ENCODE peak calls at places on chromosomes 6 and 20, in ten cellular contexts. One of them, this sample, is unnamed.

GRCh38 chr6:140980265-140980887 is 1152.3 kb upstream of the GJE1 start:
- DNase-seq in mucosa of descending colon: no peak
- DNase-seq in endodermal cell: no peak
- DNase-seq in cardiac muscle cell: no peak
- DNase-seq in endothelial cell of umbilical vein: no peak
- DNase-seq in gastrocnemius medialis: no peak
- DNase-seq in Caco-2: no peak
- DNase-seq in keratinocyte: no peak
- DNase-seq in IMR-90: peak; percentile 15
- DNase-seq in SK-N-SH: no peak
- DNase-seq in this sample: no peak

GRCh38 chr6:148739822-148740128 is 7.1 kb upstream of the UST start:
- DNase-seq in mucosa of descending colon: no peak
- DNase-seq in endodermal cell: no peak
- DNase-seq in cardiac muscle cell: no peak
- DNase-seq in endothelial cell of umbilical vein: no peak
- DNase-seq in gastrocnemius medialis: no peak
- DNase-seq in Caco-2: no peak
- DNase-seq in keratinocyte: no peak
- DNase-seq in IMR-90: no peak
- DNase-seq in SK-N-SH: no peak
- DNase-seq in this sample: no peak

GRCh38 chr6:117265425-117266266 is at the start of gene VGLL2:
- DNase-seq in mucosa of descending colon: peak; percentile 59
- DNase-seq in endodermal cell: peak; percentile 86
- DNase-seq in cardiac muscle cell: peak; percentile 85
- DNase-seq in endothelial cell of umbilical vein: peak; percentile 12
- DNase-seq in gastrocnemius medialis: peak; percentile 85
- DNase-seq in Caco-2: peak; percentile 49
- DNase-seq in keratinocyte: no peak
- DNase-seq in IMR-90: peak; percentile 18
- DNase-seq in SK-N-SH: peak; percentile 55
- DNase-seq in this sample: peak; percentile 39

GRCh38 chr6:40477246-40478126 is 109.7 kb downstream of the LRFN2 start:
- DNase-seq in mucosa of descending colon: no peak
- DNase-seq in endodermal cell: peak; percentile 88
- DNase-seq in cardiac muscle cell: peak; percentile 25
- DNase-seq in endothelial cell of umbilical vein: no peak
- DNase-seq in gastrocnemius medialis: no peak
- DNase-seq in Caco-2: no peak
- DNase-seq in keratinocyte: no peak
- DNase-seq in IMR-90: no peak
- DNase-seq in SK-N-SH: peak; percentile 56
- DNase-seq in this sample: peak; percentile 56

GRCh38 chr20:24149881-24150307 is 161.3 kb upstream of the GGTLC1 start:
- DNase-seq in mucosa of descending colon: peak; percentile 40
- DNase-seq in endodermal cell: peak; percentile 91
- DNase-seq in cardiac muscle cell: peak; percentile 51
- DNase-seq in endothelial cell of umbilical vein: no peak
- DNase-seq in gastrocnemius medialis: no peak
- DNase-seq in Caco-2: peak; percentile 45
- DNase-seq in keratinocyte: no peak
- DNase-seq in IMR-90: no peak
- DNase-seq in SK-N-SH: peak; percentile 55
- DNase-seq in this sample: peak; percentile 53

GRCh38 chr6:26043389-26044139 is 43.7 kb upstream of the HFE start:
- DNase-seq in mucosa of descending colon: peak; percentile 69
- DNase-seq in endodermal cell: no peak
- DNase-seq in cardiac muscle cell: no peak
- DNase-seq in endothelial cell of umbilical vein: peak; percentile 96
- DNase-seq in gastrocnemius medialis: peak; percentile 83
- DNase-seq in Caco-2: no peak
- DNase-seq in keratinocyte: no peak
- DNase-seq in IMR-90: peak; percentile 99
- DNase-seq in SK-N-SH: peak; percentile 78
- DNase-seq in this sample: peak; percentile 63

GRCh38 chr6:64012351-64013060 is 376.9 kb downstream of the PHF3 start:
- DNase-seq in mucosa of descending colon: no peak
- DNase-seq in endodermal cell: peak; percentile 79
- DNase-seq in cardiac muscle cell: peak; percentile 64
- DNase-seq in endothelial cell of umbilical vein: no peak
- DNase-seq in gastrocnemius medialis: no peak
- DNase-seq in Caco-2: peak; percentile 64
- DNase-seq in keratinocyte: peak; percentile 7
- DNase-seq in IMR-90: peak; percentile 78
- DNase-seq in SK-N-SH: peak; percentile 75
- DNase-seq in this sample: peak; percentile 63

GRCh38 chr20:31695849-31696804 is 26.5 kb downstream of the BCL2L1 start:
- DNase-seq in mucosa of descending colon: no peak
- DNase-seq in endodermal cell: no peak
- DNase-seq in cardiac muscle cell: no peak
- DNase-seq in endothelial cell of umbilical vein: peak; percentile 54
- DNase-seq in gastrocnemius medialis: peak; percentile 80
- DNase-seq in Caco-2: peak; percentile 92
- DNase-seq in keratinocyte: no peak
- DNase-seq in IMR-90: peak; percentile 57
- DNase-seq in SK-N-SH: no peak
- DNase-seq in this sample: no peak

GRCh38 chr6:122692807-122693580 is 82.8 kb downstream of the PKIB start:
- DNase-seq in mucosa of descending colon: no peak
- DNase-seq in endodermal cell: no peak
- DNase-seq in cardiac muscle cell: no peak
- DNase-seq in endothelial cell of umbilical vein: no peak
- DNase-seq in gastrocnemius medialis: no peak
- DNase-seq in Caco-2: no peak
- DNase-seq in keratinocyte: no peak
- DNase-seq in IMR-90: no peak
- DNase-seq in SK-N-SH: no peak
- DNase-seq in this sample: no peak

GRCh38 chr6:160510199-160510598 is 153.9 kb downstream of the LPA start:
- DNase-seq in mucosa of descending colon: no peak
- DNase-seq in endodermal cell: no peak
- DNase-seq in cardiac muscle cell: no peak
- DNase-seq in endothelial cell of umbilical vein: no peak
- DNase-seq in gastrocnemius medialis: no peak
- DNase-seq in Caco-2: no peak
- DNase-seq in keratinocyte: no peak
- DNase-seq in IMR-90: peak; percentile 60
- DNase-seq in SK-N-SH: no peak
- DNase-seq in this sample: no peak

GRCh38 chr20:50921055-50921454 is 10.2 kb downstream of the ADNP start:
- DNase-seq in mucosa of descending colon: no peak
- DNase-seq in endodermal cell: no peak
- DNase-seq in cardiac muscle cell: no peak
- DNase-seq in endothelial cell of umbilical vein: no peak
- DNase-seq in gastrocnemius medialis: no peak
- DNase-seq in Caco-2: no peak
- DNase-seq in keratinocyte: no peak
- DNase-seq in IMR-90: no peak
- DNase-seq in SK-N-SH: no peak
- DNase-seq in this sample: no peak

GRCh38 chr6:33251390-33252012 is 20.2 kb downstream of the VPS52 start:
- DNase-seq in mucosa of descending colon: no peak
- DNase-seq in endodermal cell: no peak
- DNase-seq in cardiac muscle cell: no peak
- DNase-seq in endothelial cell of umbilical vein: no peak
- DNase-seq in gastrocnemius medialis: no peak
- DNase-seq in Caco-2: no peak
- DNase-seq in keratinocyte: no peak
- DNase-seq in IMR-90: peak; percentile 10
- DNase-seq in SK-N-SH: no peak
- DNase-seq in this sample: no peak

GRCh38 chr20:57464642-57465211 is 60.2 kb downstream of the CTCFL start:
- DNase-seq in mucosa of descending colon: no peak
- DNase-seq in endodermal cell: no peak
- DNase-seq in cardiac muscle cell: no peak
- DNase-seq in endothelial cell of umbilical vein: no peak
- DNase-seq in gastrocnemius medialis: peak; percentile 44
- DNase-seq in Caco-2: peak; percentile 71
- DNase-seq in keratinocyte: no peak
- DNase-seq in IMR-90: no peak
- DNase-seq in SK-N-SH: no peak
- DNase-seq in this sample: peak; percentile 40

GRCh38 chr20:57465486-57465885 is 59.5 kb downstream of the CTCFL start:
- DNase-seq in mucosa of descending colon: no peak
- DNase-seq in endodermal cell: no peak
- DNase-seq in cardiac muscle cell: no peak
- DNase-seq in endothelial cell of umbilical vein: no peak
- DNase-seq in gastrocnemius medialis: peak; percentile 8
- DNase-seq in Caco-2: no peak
- DNase-seq in keratinocyte: no peak
- DNase-seq in IMR-90: no peak
- DNase-seq in SK-N-SH: no peak
- DNase-seq in this sample: no peak

GRCh38 chr20:57467742-57468141 is 57.2 kb downstream of the CTCFL start:
- DNase-seq in mucosa of descending colon: no peak
- DNase-seq in endodermal cell: no peak
- DNase-seq in cardiac muscle cell: no peak
- DNase-seq in endothelial cell of umbilical vein: no peak
- DNase-seq in gastrocnemius medialis: peak; percentile 58
- DNase-seq in Caco-2: no peak
- DNase-seq in keratinocyte: no peak
- DNase-seq in IMR-90: no peak
- DNase-seq in SK-N-SH: no peak
- DNase-seq in this sample: no peak

GRCh38 chr20:57468523-57469417 is 56.2 kb downstream of the CTCFL start:
- DNase-seq in mucosa of descending colon: no peak
- DNase-seq in endodermal cell: no peak
- DNase-seq in cardiac muscle cell: no peak
- DNase-seq in endothelial cell of umbilical vein: no peak
- DNase-seq in gastrocnemius medialis: peak; percentile 12
- DNase-seq in Caco-2: no peak
- DNase-seq in keratinocyte: no peak
- DNase-seq in IMR-90: no peak
- DNase-seq in SK-N-SH: no peak
- DNase-seq in this sample: no peak

DNA sequence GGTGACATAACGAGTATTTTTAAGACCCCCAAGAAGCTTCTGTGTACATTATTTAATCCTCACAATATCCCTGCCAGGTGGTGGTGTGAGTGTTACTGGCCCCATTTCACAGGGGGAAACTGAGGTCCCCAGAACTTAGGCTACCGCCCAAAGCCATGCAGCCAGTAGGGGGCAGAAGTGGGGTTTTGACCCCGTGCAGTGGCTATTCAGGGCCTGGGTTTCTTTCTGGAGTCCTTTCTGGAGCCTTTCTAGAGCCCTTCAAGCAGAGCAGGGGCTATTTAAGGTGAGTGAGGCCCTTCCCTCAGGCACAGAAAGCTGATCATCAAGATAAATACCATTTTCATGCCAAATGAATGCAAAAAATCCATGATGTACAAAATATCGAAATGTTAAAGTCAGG is 59.0 kb downstream of the CTCFL start:
- DNase-seq in mucosa of descending colon: no peak
- DNase-seq in endodermal cell: no peak
- DNase-seq in cardiac muscle cell: no peak
- DNase-seq in endothelial cell of umbilical vein: no peak
- DNase-seq in gastrocnemius medialis: peak; percentile 6
- DNase-seq in Caco-2: no peak
- DNase-seq in keratinocyte: no peak
- DNase-seq in IMR-90: no peak
- DNase-seq in SK-N-SH: no peak
- DNase-seq in this sample: no peak
- TF ChIP-seq CTCF in mucosa of descending colon: no peak
- TF ChIP-seq CTCF in endodermal cell: peak; percentile 61
- TF ChIP-seq CTCF in cardiac muscle cell: peak; percentile 16
- TF ChIP-seq CTCF in endothelial cell of umbilical vein: peak; percentile 7
- TF ChIP-seq CTCF in gastrocnemius medialis: no peak
- TF ChIP-seq CTCF in Caco-2: peak; percentile 10
- TF ChIP-seq CTCF in keratinocyte: peak; percentile 23
- TF ChIP-seq CTCF in IMR-90: no peak
- TF ChIP-seq CTCF in SK-N-SH: peak; percentile 28
- TF ChIP-seq CTCF in this sample: peak; percentile 37

GRCh38 chr6:47414517-47415167 is 62.9 kb upstream of the CD2AP start:
- DNase-seq in mucosa of descending colon: no peak
- DNase-seq in endodermal cell: no peak
- DNase-seq in cardiac muscle cell: no peak
- DNase-seq in endothelial cell of umbilical vein: peak; percentile 75
- DNase-seq in gastrocnemius medialis: no peak
- DNase-seq in Caco-2: peak; percentile 40
- DNase-seq in keratinocyte: no peak
- DNase-seq in IMR-90: peak; percentile 48
- DNase-seq in SK-N-SH: no peak
- DNase-seq in this sample: no peak
- H3K4me3 ChIP-seq in mucosa of descending colon: no peak overlapping the region
- H3K4me3 ChIP-seq in endodermal cell: no peak overlapping the region
- H3K4me3 ChIP-seq in cardiac muscle cell: no peak overlapping the region
- H3K4me3 ChIP-seq in endothelial cell of umbilical vein: peak overlapping the region; percentile 73
- H3K4me3 ChIP-seq in gastrocnemius medialis: peak overlapping the region; percentile 57
- H3K4me3 ChIP-seq in Caco-2: peak overlapping the region; percentile 44
- H3K4me3 ChIP-seq in keratinocyte: peak overlapping the region; percentile 7
- H3K4me3 ChIP-seq in IMR-90: peak overlapping the region; percentile 25
- H3K4me3 ChIP-seq in SK-N-SH: peak overlapping the region; percentile 56
- H3K4me3 ChIP-seq in this sample: peak overlapping the region; percentile 51

GRCh38 chr6:44057931-44058616 is 69.2 kb downstream of the MRPL14 start:
- DNase-seq in mucosa of descending colon: no peak
- DNase-seq in endodermal cell: no peak
- DNase-seq in cardiac muscle cell: no peak
- DNase-seq in endothelial cell of umbilical vein: no peak
- DNase-seq in gastrocnemius medialis: no peak
- DNase-seq in Caco-2: no peak
- DNase-seq in keratinocyte: no peak
- DNase-seq in IMR-90: peak; percentile 73
- DNase-seq in SK-N-SH: no peak
- DNase-seq in this sample: no peak
- H3K4me1 ChIP-seq in mucosa of descending colon: peaks cover 7% of the 10 kb centered on the region
- H3K4me1 ChIP-seq in endodermal cell: peaks cover 12% of the 10 kb centered on the region
- H3K4me1 ChIP-seq in cardiac muscle cell: peaks cover 20% of the 10 kb centered on the region
- H3K4me1 ChIP-seq in endothelial cell of umbilical vein: peaks cover 47% of the 10 kb centered on the region
- H3K4me1 ChIP-seq in gastrocnemius medialis: peaks cover 48% of the 10 kb centered on the region
- H3K4me1 ChIP-seq in Caco-2: no peaks in the 10 kb centered on the region
- H3K4me1 ChIP-seq in keratinocyte: peaks cover 60% of the 10 kb centered on the region
- H3K4me1 ChIP-seq in IMR-90: peaks cover 62% of the 10 kb centered on the region
- H3K4me1 ChIP-seq in SK-N-SH: peaks cover 90% of the 10 kb centered on the region
- H3K4me1 ChIP-seq in this sample: peaks cover 42% of the 10 kb centered on the region

DNA sequence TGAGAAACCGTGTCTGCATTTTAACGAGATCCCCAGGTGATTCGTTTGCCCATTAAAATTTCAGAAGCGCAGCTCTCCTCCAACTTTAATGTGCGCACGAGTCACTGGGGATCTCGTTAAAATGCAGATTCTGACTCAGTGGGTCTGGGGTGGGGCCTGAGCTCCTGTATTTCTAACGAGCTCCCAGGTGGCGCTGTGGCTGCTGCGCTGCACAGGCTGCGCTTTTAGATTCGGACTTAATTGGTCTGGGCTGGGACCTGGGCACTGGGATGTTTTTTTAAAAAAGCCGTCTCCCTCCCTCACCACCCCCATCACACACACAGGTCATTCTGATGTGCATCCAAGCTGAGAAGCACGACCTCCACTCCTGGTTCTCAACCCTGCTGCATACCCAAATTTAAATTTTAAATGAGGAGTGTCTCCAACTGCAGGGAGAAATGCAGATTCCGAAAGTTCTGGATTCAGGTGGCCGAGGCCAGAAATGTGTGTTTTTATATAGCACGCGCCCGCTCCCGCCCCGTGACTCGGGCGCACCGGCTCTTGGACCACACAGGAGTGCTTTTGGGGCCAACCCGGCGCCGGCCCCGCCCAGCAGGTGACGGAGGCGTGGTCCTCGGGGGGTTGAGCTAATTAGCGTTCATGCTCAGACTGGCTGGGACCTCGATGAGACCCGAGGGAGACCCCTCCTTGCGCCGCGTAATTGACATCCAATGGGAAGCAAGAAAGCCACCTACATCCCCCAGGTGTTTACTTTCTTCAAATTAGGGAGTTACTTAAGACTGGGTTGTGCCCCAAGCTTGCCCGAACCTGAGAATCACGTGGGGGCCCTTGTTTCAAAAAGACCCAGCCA is 85.8 kb downstream of the ZFP64 start:
- DNase-seq in mucosa of descending colon: peak; percentile 29
- DNase-seq in endodermal cell: peak; percentile 97
- DNase-seq in cardiac muscle cell: peak; percentile 47
- DNase-seq in endothelial cell of umbilical vein: peak; percentile 40
- DNase-seq in gastrocnemius medialis: no peak
- DNase-seq in Caco-2: no peak
- DNase-seq in keratinocyte: peak; percentile 76
- DNase-seq in IMR-90: peak; percentile 23
- DNase-seq in SK-N-SH: no peak
- DNase-seq in this sample: no peak
- TF ChIP-seq CTCF in mucosa of descending colon: no peak
- TF ChIP-seq CTCF in endodermal cell: peak; percentile 74
- TF ChIP-seq CTCF in cardiac muscle cell: peak; percentile 42
- TF ChIP-seq CTCF in endothelial cell of umbilical vein: peak; percentile 29
- TF ChIP-seq CTCF in gastrocnemius medialis: no peak
- TF ChIP-seq CTCF in Caco-2: no peak
- TF ChIP-seq CTCF in keratinocyte: peak; percentile 38
- TF ChIP-seq CTCF in IMR-90: peak; percentile 25
- TF ChIP-seq CTCF in SK-N-SH: no peak
- TF ChIP-seq CTCF in this sample: peak; percentile 46